ENCODE peak calls at places on chromosomes 1 and 21, in five cellular contexts. One of them, this sample, is unnamed.

GRCh38 chr1:238982736-238983135 is 403.6 kb upstream of the CHRM3 start:
- DNase-seq in CD4-positive, alpha-beta memory T cell: no peak
- DNase-seq in right cardiac atrium: no peak
- DNase-seq in right lobe of liver: no peak
- DNase-seq in AG08395: no peak
- DNase-seq in this sample: no peak

GRCh38 chr1:194068444-194069167 is 882.2 kb upstream of the B3GALT2 start:
- DNase-seq in CD4-positive, alpha-beta memory T cell: no peak
- DNase-seq in right cardiac atrium: no peak
- DNase-seq in right lobe of liver: no peak
- DNase-seq in AG08395: no peak
- DNase-seq in this sample: no peak

GRCh38 chr1:247332215-247332900 is 691 bp upstream of the ZNF496 start:
- DNase-seq in right cardiac atrium: peak; percentile 65
- DNase-seq in right lobe of liver: peak; percentile 52
- DNase-seq in AG08395: peak; percentile 48
- DNase-seq in CD4-positive, alpha-beta memory T cell: peak; percentile 33
- DNase-seq in this sample: peak; percentile 43

GRCh38 chr1:61496501-61496900 is 228.4 kb downstream of the TM2D1 start:
- DNase-seq in right cardiac atrium: no peak
- DNase-seq in right lobe of liver: no peak
- DNase-seq in AG08395: no peak
- DNase-seq in CD4-positive, alpha-beta memory T cell: no peak
- DNase-seq in this sample: no peak

GRCh38 chr1:209879539-209879938 is 51.8 kb downstream of the UTP25 start:
- DNase-seq in AG08395: no peak
- DNase-seq in right lobe of liver: no peak
- DNase-seq in right cardiac atrium: no peak
- DNase-seq in CD4-positive, alpha-beta memory T cell: no peak
- DNase-seq in this sample: no peak

GRCh38 chr1:186059752-186060151 is 315.3 kb downstream of the TPR start:
- DNase-seq in AG08395: no peak
- DNase-seq in right lobe of liver: no peak
- DNase-seq in CD4-positive, alpha-beta memory T cell: no peak
- DNase-seq in right cardiac atrium: no peak
- DNase-seq in this sample: no peak

GRCh38 chr1:94316836-94317789 is 79.7 kb upstream of the ARHGAP29 start:
- DNase-seq in right lobe of liver: no peak
- DNase-seq in AG08395: no peak
- DNase-seq in CD4-positive, alpha-beta memory T cell: no peak
- DNase-seq in right cardiac atrium: no peak
- DNase-seq in this sample: no peak

GRCh38 chr21:26106562-26106961 is 64.0 kb downstream of the APP start:
- DNase-seq in AG08395: no peak
- DNase-seq in CD4-positive, alpha-beta memory T cell: no peak
- DNase-seq in right cardiac atrium: no peak
- DNase-seq in right lobe of liver: no peak
- DNase-seq in this sample: no peak

GRCh38 chr21:43978060-43978459 is 34.0 kb upstream of the TRAPPC10 start:
- DNase-seq in right cardiac atrium: no peak
- DNase-seq in CD4-positive, alpha-beta memory T cell: no peak
- DNase-seq in AG08395: no peak
- DNase-seq in right lobe of liver: no peak
- DNase-seq in this sample: no peak

GRCh38 chr1:12196641-12197482 is 30.1 kb downstream of the TNFRSF1B start:
- DNase-seq in AG08395: no peak
- DNase-seq in right lobe of liver: peak; percentile 60
- DNase-seq in CD4-positive, alpha-beta memory T cell: no peak
- DNase-seq in right cardiac atrium: peak; percentile 43
- DNase-seq in this sample: no peak

GRCh38 chr1:67575861-67576260 is 109.1 kb upstream of the GADD45A start:
- DNase-seq in right cardiac atrium: no peak
- DNase-seq in AG08395: peak; percentile 80
- DNase-seq in CD4-positive, alpha-beta memory T cell: no peak
- DNase-seq in right lobe of liver: no peak
- DNase-seq in this sample: no peak

GRCh38 chr1:30670195-30671060 is 53.0 kb downstream of the MATN1 start:
- DNase-seq in right lobe of liver: no peak
- DNase-seq in AG08395: peak; percentile 85
- DNase-seq in right cardiac atrium: no peak
- DNase-seq in CD4-positive, alpha-beta memory T cell: no peak
- DNase-seq in this sample: no peak

GRCh38 chr21:35940074-35940927 is 120.0 kb downstream of the SETD4 start:
- DNase-seq in right lobe of liver: no peak
- DNase-seq in CD4-positive, alpha-beta memory T cell: no peak
- DNase-seq in right cardiac atrium: peak; percentile 22
- DNase-seq in AG08395: peak; percentile 79
- DNase-seq in this sample: peak; percentile 13

GRCh38 chr21:15061284-15061683 is 3.5 kb downstream of the NRIP1 start:
- DNase-seq in CD4-positive, alpha-beta memory T cell: no peak
- DNase-seq in AG08395: no peak
- DNase-seq in right lobe of liver: no peak
- DNase-seq in right cardiac atrium: no peak
- DNase-seq in this sample: no peak

GRCh38 chr1:58718435-58718834 is 18.6 kb upstream of the MYSM1 start:
- DNase-seq in CD4-positive, alpha-beta memory T cell: peak; percentile 15
- DNase-seq in AG08395: no peak
- DNase-seq in right lobe of liver: no peak
- DNase-seq in right cardiac atrium: no peak
- DNase-seq in this sample: no peak

GRCh38 chr1:41382531-41383090 is 21.4 kb downstream of the FOXO6 start:
- DNase-seq in AG08395: peak; percentile 70
- DNase-seq in right lobe of liver: no peak
- DNase-seq in CD4-positive, alpha-beta memory T cell: no peak
- DNase-seq in right cardiac atrium: peak; percentile 68
- DNase-seq in this sample: no peak

GRCh38 chr1:172401907-172402306 is 18.6 kb upstream of the C1orf105 start:
- DNase-seq in AG08395: no peak
- DNase-seq in CD4-positive, alpha-beta memory T cell: no peak
- DNase-seq in right cardiac atrium: no peak
- DNase-seq in right lobe of liver: no peak
- DNase-seq in this sample: no peak

GRCh38 chr21:35663856-35664606 is 396.3 kb downstream of the SETD4 start:
- DNase-seq in right cardiac atrium: no peak
- DNase-seq in AG08395: no peak
- DNase-seq in right lobe of liver: no peak
- DNase-seq in CD4-positive, alpha-beta memory T cell: no peak
- DNase-seq in this sample: no peak

GRCh38 chr21:25428537-25428936 is 178.7 kb downstream of the MRPL39 start:
- DNase-seq in AG08395: no peak
- DNase-seq in right cardiac atrium: no peak
- DNase-seq in CD4-positive, alpha-beta memory T cell: no peak
- DNase-seq in right lobe of liver: no peak
- DNase-seq in this sample: no peak

GRCh38 chr1:14597343-14598006 is 1.0 kb upstream of the KAZN start:
- DNase-seq in CD4-positive, alpha-beta memory T cell: no peak
- DNase-seq in right lobe of liver: no peak
- DNase-seq in right cardiac atrium: no peak
- DNase-seq in AG08395: peak; percentile 20
- DNase-seq in this sample: no peak

GRCh38 chr1:211174375-211174774 is 40.4 kb upstream of the KCNH1 start:
- DNase-seq in AG08395: no peak
- DNase-seq in CD4-positive, alpha-beta memory T cell: no peak
- DNase-seq in right cardiac atrium: no peak
- DNase-seq in right lobe of liver: no peak
- DNase-seq in this sample: no peak

GRCh38 chr1:25898223-25899015 is 7.8 kb downstream of the STMN1 start:
- DNase-seq in right cardiac atrium: no peak
- DNase-seq in CD4-positive, alpha-beta memory T cell: no peak
- DNase-seq in right lobe of liver: no peak
- DNase-seq in AG08395: no peak
- DNase-seq in this sample: no peak

GRCh38 chr21:43832648-43833047 is 32.4 kb upstream of the AGPAT3 start:
- DNase-seq in AG08395: no peak
- DNase-seq in CD4-positive, alpha-beta memory T cell: no peak
- DNase-seq in right lobe of liver: no peak
- DNase-seq in right cardiac atrium: no peak
- DNase-seq in this sample: no peak

GRCh38 chr1:248699099-248699498 is 3.5 kb downstream of the OR14I1 start:
- DNase-seq in right lobe of liver: no peak
- DNase-seq in right cardiac atrium: no peak
- DNase-seq in AG08395: no peak
- DNase-seq in CD4-positive, alpha-beta memory T cell: no peak
- DNase-seq in this sample: no peak

This sample was measured in naive B cell.